ENCODE peak calls at places on chromosomes 16 and 17, in six cellular contexts. V, O, Q, Z, A and K are unnamed samples.

GRCh38 chr16:68592466-68593337 is 52.4 kb upstream of the CDH3 start:
- DNase-seq in V (no peak), O (no peak), Q (no peak), Z (no peak), A (no peak), K (peak)

GRCh38 chr16:75256059-75256870 is 4.8 kb upstream of the BCAR1 start:
- DNase-seq in V (no peak), O (no peak), Q (no peak), Z (no peak), A (no peak), K (no peak)

GRCh38 chr17:59503489-59503888 is 61.9 kb upstream of the DHX40 start:
- DNase-seq in V (no peak), O (no peak), Q (no peak), Z (no peak), A (no peak), K (no peak)

GRCh38 chr16:85921026-85921425 is 22.1 kb downstream of the IRF8 start:
- DNase-seq in V (no peak), O (no peak), Q (no peak), Z (no peak), A (no peak), K (no peak)

GRCh38 chr17:41766135-41766534 is 20.4 kb downstream of the JUP start:
- DNase-seq in V (no peak), O (no peak), Q (no peak), Z (no peak), A (no peak), K (no peak)

GRCh38 chr17:65184235-65184959 is 47.2 kb downstream of the RGS9 start:
- DNase-seq in V (no peak), O (no peak), Q (no peak), Z (no peak), A (no peak), K (no peak)

GRCh38 chr17:39667262-39668140 is 752 bp upstream of the PNMT start:
- DNase-seq in V (peak), O (peak), Q (no peak), Z (no peak), A (peak), K (peak)

GRCh38 chr16:11029948-11030347 is 85.6 kb downstream of the CLEC16A start:
- DNase-seq in V (no peak), O (no peak), Q (no peak), Z (peak), A (no peak), K (no peak)

GRCh38 chr17:74115586-74115985 is 87.9 kb upstream of the RPL38 start:
- DNase-seq in V (no peak), O (no peak), Q (no peak), Z (no peak), A (no peak), K (no peak)

GRCh38 chr17:62628845-62629555 is 1.5 kb downstream of the MRC2 start:
- DNase-seq in V (no peak), O (peak), Q (no peak), Z (no peak), A (no peak), K (no peak)

GRCh38 chr17:77129568-77130301 is 11.0 kb upstream of the SEC14L1 start:
- DNase-seq in V (no peak), O (no peak), Q (no peak), Z (no peak), A (no peak), K (no peak)

GRCh38 chr16:56793504-56793903 is 63.6 kb downstream of the NUP93 start:
- DNase-seq in V (no peak), O (no peak), Q (no peak), Z (peak), A (no peak), K (no peak)

GRCh38 chr17:18246880-18247612 is 11.5 kb downstream of the FLII start:
- DNase-seq in V (peak), O (no peak), Q (no peak), Z (peak), A (peak), K (peak)

GRCh38 chr16:12065866-12066545 is 89.5 kb downstream of the SNX29 start:
- DNase-seq in V (no peak), O (no peak), Q (no peak), Z (no peak), A (no peak), K (no peak)

GRCh38 chr16:46884513-46885293 is 541 bp downstream of the GPT2 start:
- DNase-seq in V (no peak), O (no peak), Q (no peak), Z (no peak), A (no peak), K (no peak)

GRCh38 chr16:4351880-4352279 is 759 bp upstream of the PAM16 start:
- DNase-seq in V (no peak), O (no peak), Q (no peak), Z (peak), A (peak), K (no peak)

GRCh38 chr17:18187816-18188761 is 4.5 kb downstream of the ALKBH5 start:
- DNase-seq in V (peak), O (no peak), Q (no peak), Z (peak), A (peak), K (no peak)

GRCh38 chr17:44304651-44305050 is 3.8 kb upstream of the RUNDC3A start:
- DNase-seq in V (no peak), O (no peak), Q (no peak), Z (no peak), A (no peak), K (no peak)

GRCh38 chr17:67639555-67639954 is 78.2 kb upstream of the NOL11 start:
- DNase-seq in V (no peak), O (no peak), Q (no peak), Z (no peak), A (no peak), K (no peak)

GRCh38 chr16:73025506-73026131 is 22.3 kb downstream of the ZFHX3 start:
- DNase-seq in V (no peak), O (no peak), Q (no peak), Z (no peak), A (peak), K (no peak)

GRCh38 chr17:77210946-77211541 is 70.3 kb downstream of the SEC14L1 start:
- DNase-seq in V (no peak), O (peak), Q (no peak), Z (no peak), A (no peak), K (no peak)

GRCh38 chr16:30356401-30357084 is 1.4 kb upstream of the CD2BP2 start:
- DNase-seq in V (no peak), O (no peak), Q (no peak), Z (no peak), A (peak), K (no peak)

GRCh38 chr17:45155483-45155882 is 6.2 kb upstream of the HEXIM2 start:
- DNase-seq in V (no peak), O (no peak), Q (no peak), Z (no peak), A (no peak), K (no peak)

GRCh38 chr17:16477255-16477654 is 14.7 kb downstream of the LRRC75A start:
- DNase-seq in V (peak), O (no peak), Q (no peak), Z (peak), A (peak), K (no peak)

DNA sequence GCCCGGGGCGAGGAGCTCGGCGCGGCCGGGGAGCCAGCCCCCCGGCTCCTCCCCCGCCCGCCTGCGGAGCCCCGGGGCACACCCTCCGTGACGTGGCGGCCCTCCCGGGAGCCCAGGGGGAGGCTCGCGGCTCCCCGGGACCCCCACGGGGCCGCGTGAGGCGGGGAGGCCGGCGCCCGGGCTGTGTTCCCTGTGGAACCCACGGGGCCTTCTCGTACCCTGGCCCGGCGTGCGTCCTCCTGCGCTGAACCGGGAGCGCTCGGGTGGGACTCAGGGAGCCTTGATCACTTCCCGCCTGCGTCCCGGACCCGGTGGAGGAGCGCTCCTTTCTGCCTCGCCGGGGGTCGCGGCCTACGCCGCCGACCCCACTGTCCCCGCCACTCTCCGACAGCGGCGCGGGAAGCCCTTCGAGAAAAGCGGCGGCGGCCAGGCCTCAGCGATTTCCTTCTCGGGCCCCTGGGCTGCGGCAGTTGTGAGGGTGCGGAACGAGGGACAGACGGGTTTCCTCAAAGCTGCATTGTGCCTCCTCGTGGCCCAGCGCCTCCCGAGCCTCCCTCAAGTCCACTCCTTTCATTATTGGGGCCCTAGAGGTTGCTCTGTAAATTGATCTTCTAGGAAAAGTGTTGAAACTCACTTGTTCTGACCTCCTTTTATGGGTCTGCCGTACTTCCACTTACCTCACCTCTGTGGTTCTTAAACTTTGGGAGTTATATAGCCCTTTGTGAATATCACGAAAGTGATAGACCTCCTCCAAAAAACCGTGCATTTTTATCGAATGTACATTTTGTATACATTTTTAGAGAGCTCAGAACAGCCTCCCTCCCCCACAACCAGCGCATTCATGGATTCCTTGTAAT is 597 bp downstream of the LIG3 start:
- DNase-seq in V (peak), O (peak), Q (no peak), Z (peak), A (peak), K (peak)
- TF ChIP-seq CTCF in V (peak), O (peak), Q (peak), Z (peak), A (peak), K (peak)

DNA sequence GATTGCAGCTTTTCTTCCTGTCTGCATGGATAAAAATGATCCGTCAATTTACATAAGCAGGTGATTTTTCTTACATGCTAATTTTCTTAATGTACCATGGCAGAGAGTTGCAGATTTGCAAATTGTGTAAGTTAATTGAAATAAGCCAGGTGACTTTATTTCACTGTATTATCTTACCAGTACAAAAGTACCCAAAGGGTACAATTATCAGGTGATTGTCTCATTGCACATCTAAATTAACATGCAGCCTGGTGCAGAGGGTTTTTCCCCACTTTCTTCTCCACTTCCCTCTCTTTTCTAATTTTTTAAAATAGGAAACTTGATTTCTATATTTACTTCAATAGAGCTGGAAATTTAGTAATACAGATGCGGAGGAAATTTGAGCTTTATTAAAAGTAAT is 11.2 kb downstream of the NLK start:
- DNase-seq in V (no peak), O (no peak), Q (no peak), Z (no peak), A (no peak), K (no peak)
- TF ChIP-seq CTCF in V (no peak), O (no peak), Q (no peak), Z (no peak), A (no peak), K (no peak)

GRCh38 chr17:7711356-7711755 is 6.2 kb upstream of the DNAH2 start:
- DNase-seq in V (no peak), O (no peak), Q (no peak), Z (no peak), A (no peak), K (no peak)
- TF ChIP-seq CTCF in V (no peak), O (no peak), Q (no peak), Z (peak), A (no peak), K (no peak)

DNA sequence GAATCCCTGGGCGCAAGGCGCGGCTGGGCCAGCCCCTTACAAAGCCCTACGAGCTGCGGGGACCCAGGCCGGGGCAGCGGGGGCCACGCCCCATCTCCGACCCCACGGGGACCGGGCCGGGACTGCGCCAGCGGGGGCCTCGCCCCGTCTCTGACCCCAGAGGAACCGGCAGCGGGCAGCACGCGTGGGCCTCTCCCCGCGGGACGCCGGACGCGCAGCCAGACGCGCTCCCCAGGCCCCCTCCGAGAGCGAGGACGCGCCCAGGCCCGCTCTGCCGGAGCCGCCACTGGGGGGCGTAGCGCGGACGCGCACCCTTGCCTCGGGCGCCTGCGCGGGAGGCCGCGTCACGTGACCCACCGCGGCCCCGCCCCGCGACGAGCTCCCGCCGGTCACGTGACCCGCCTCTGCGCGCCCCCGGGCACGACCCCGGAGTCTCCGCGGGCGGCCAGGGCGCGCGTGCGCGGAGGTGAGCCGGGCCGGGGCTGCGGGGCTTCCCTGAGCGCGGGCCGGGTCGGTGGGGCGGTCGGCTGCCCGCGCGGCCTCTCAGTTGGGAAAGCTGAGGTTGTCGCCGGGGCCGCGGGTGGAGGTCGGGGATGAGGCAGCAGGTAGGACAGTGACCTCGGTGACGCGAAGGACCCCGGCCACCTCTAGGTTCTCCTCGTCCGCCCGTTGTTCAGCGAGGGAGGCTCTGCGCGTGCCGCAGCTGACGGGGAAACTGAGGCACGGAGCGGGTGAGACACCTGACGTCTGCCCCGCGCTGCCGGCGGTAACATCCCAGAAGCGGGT is at the start of gene GAA:
- DNase-seq in V (peak), O (peak), Q (peak), Z (peak), A (peak), K (peak)
- TF ChIP-seq CTCF in V (peak), O (peak), Q (peak), Z (peak), A (peak), K (peak)

GRCh38 chr17:58141505-58141904 is 6.7 kb upstream of the OR4D1 start:
- DNase-seq in V (no peak), O (no peak), Q (no peak), Z (no peak), A (no peak), K (no peak)

DNA sequence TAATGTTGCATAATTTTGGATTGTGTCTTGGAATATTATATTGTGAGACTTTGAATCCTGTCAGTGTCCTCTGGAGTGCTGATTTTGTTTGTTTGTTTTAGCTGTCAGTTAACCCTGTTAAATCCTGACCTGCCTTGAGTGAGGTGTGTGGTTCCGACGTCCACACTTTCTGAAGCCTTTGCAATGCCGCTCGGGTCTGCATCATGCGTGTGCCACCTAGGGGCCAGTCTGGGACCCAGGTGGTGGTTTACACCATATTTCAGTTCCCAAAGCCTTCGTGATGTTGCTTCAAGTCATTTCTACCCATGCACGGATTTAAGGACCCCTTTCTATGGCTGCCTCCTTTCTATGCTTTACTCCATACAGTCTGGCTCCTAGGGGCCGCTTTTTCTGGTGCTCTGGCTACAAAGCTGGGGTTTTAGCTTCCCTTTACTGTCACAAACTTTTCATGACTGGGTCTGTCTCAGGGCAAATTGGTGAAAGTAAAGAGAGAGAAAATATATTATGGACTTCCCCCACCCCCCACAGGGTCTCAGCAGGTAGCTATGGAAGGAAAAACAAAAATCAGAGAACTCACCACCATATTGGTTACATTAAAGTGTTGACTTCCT is 11.4 kb upstream of the OR4D1 start:
- DNase-seq in V (no peak), O (no peak), Q (no peak), Z (no peak), A (no peak), K (no peak)
- TF ChIP-seq CTCF in V (peak), O (no peak), Q (no peak), Z (peak), A (no peak), K (peak)